ENCODE peak calls at places on chromosomes 3 and 15, in nine cellular contexts. L is left ventricle myocardium inferior, Y is cardiac fibroblast, V is cardiac muscle cell, E is memory B cell, U is frontal cortex, A is coronary artery, N is H1, B is T47D. M is an unnamed sample.

GRCh38 chr15:60799885-60800728 is 321.2 kb upstream of the ICE2 start:
- DNase-seq in L (no peak), Y (no peak), V (no peak), E (no peak), U (no peak), A (no peak), N (no peak), B (no peak), M (no peak)

GRCh38 chr15:60316961-60317360 is 80.8 kb downstream of the ANXA2 start:
- DNase-seq in L (no peak), Y (no peak), V (no peak), E (no peak), U (no peak), A (no peak), N (no peak), B (no peak), M (no peak)

GRCh38 chr3:20041197-20041780 is 1.0 kb downstream of the KAT2B start:
- DNase-seq in L (peak), Y (peak), V (peak), E (peak), U (peak), A (peak), N (peak), B (peak), M (peak)

GRCh38 chr3:118813472-118813871 is 221.2 kb downstream of the IGSF11 start:
- DNase-seq in L (no peak), Y (no peak), V (no peak), E (no peak), U (no peak), A (no peak), N (no peak), B (no peak), M (no peak)

GRCh38 chr3:28476194-28476593 is 127.6 kb upstream of the AZI2 start:
- DNase-seq in L (no peak), Y (peak), V (peak), E (no peak), U (no peak), A (no peak), N (no peak), B (peak), M (peak)

GRCh38 chr3:24726423-24726822 is 231.8 kb upstream of the THRB start:
- DNase-seq in L (no peak), Y (no peak), V (no peak), E (no peak), U (no peak), A (no peak), N (no peak), B (no peak), M (no peak)

GRCh38 chr3:152574461-152575079 is 260.4 kb upstream of the P2RY1 start:
- DNase-seq in L (peak), Y (peak), V (peak), E (peak), U (no peak), A (no peak), N (no peak), B (peak), M (peak)

GRCh38 chr15:53197426-53197839 is 407.3 kb upstream of the ONECUT1 start:
- DNase-seq in L (peak), Y (peak), V (peak), E (no peak), U (peak), A (no peak), N (peak), B (peak), M (peak)

GRCh38 chr3:146536681-146537080 is 7.7 kb downstream of the PLSCR1 start:
- DNase-seq in L (no peak), Y (peak), V (peak), E (no peak), U (no peak), A (no peak), N (no peak), B (no peak), M (no peak)

M was measured in NCI-H460.